ENCODE peak calls at places on chromosomes 7 and 10, in eight cellular contexts. H, Y, C, R, D, A, J and L are unnamed samples.

GRCh38 chr10:8978100-8978499 is 923.6 kb downstream of the GATA3 start:
- DNase-seq in H (no peak), Y (no peak), C (no peak), R (no peak), D (no peak), A (no peak), J (no peak), L (no peak)

GRCh38 chr10:95464280-95464679 is 96.9 kb downstream of the SORBS1 start:
- DNase-seq in H (no peak), Y (no peak), C (no peak), R (no peak), D (no peak), A (no peak), J (no peak), L (no peak)

GRCh38 chr10:76547352-76547972 is 1090.1 kb downstream of the KCNMA1 start:
- DNase-seq in H (no peak), Y (peak; percentile 87), C (peak; percentile 77), R (peak; percentile 64), D (peak; percentile 38), A (peak; percentile 86), J (peak; percentile 69), L (peak; percentile 80)

GRCh38 chr7:71521506-71521905 is 389.6 kb downstream of the GALNT17 start:
- DNase-seq in H (no peak), Y (no peak), C (peak; percentile 92), R (no peak), D (no peak), A (peak; percentile 19), J (peak; percentile 24), L (no peak)

GRCh38 chr10:84088626-84089025 is 50.7 kb upstream of the GHITM start:
- DNase-seq in H (no peak), Y (peak; percentile 75), C (no peak), R (no peak), D (no peak), A (no peak), J (no peak), L (no peak)

GRCh38 chr7:131626643-131627042 is 70.2 kb upstream of the PODXL start:
- DNase-seq in H (no peak), Y (no peak), C (no peak), R (no peak), D (no peak), A (no peak), J (no peak), L (no peak)

GRCh38 chr10:21926949-21927348 is 76.6 kb downstream of the DNAJC1 start:
- DNase-seq in H (no peak), Y (peak; percentile 98), C (peak; percentile 97), R (no peak), D (no peak), A (no peak), J (peak; percentile 97), L (peak; percentile 92)

GRCh38 chr7:50270531-50271018 is 33.9 kb upstream of the IKZF1 start:
- DNase-seq in H (no peak), Y (no peak), C (no peak), R (no peak), D (no peak), A (no peak), J (no peak), L (no peak)

GRCh38 chr10:51747211-51747610 is 47.8 kb upstream of the CSTF2T start:
- DNase-seq in H (no peak), Y (no peak), C (no peak), R (no peak), D (no peak), A (no peak), J (no peak), L (no peak)

GRCh38 chr7:139693651-139694388 is 84.0 kb downstream of the HIPK2 start:
- DNase-seq in H (no peak), Y (no peak), C (no peak), R (no peak), D (no peak), A (no peak), J (peak; percentile 50), L (no peak)

GRCh38 chr10:4658777-4659176 is 167.2 kb upstream of the AKR1E2 start:
- DNase-seq in H (no peak), Y (no peak), C (no peak), R (no peak), D (no peak), A (no peak), J (no peak), L (no peak)

GRCh38 chr7:70271617-70272081 is 673.4 kb downstream of the AUTS2 start:
- DNase-seq in H (no peak), Y (peak; percentile 6), C (peak; percentile 36), R (no peak), D (no peak), A (no peak), J (peak; percentile 57), L (no peak)

GRCh38 chr10:1213707-1214675 is 157.8 kb downstream of the WDR37 start:
- DNase-seq in H (no peak), Y (no peak), C (no peak), R (no peak), D (no peak), A (no peak), J (no peak), L (no peak)

GRCh38 chr10:83961620-83962019 is 177.7 kb upstream of the GHITM start:
- DNase-seq in H (no peak), Y (no peak), C (no peak), R (no peak), D (no peak), A (no peak), J (peak; percentile 3), L (no peak)

GRCh38 chr10:77351386-77351785 is 286.2 kb downstream of the KCNMA1 start:
- DNase-seq in H (no peak), Y (peak; percentile 27), C (peak; percentile 73), R (no peak), D (no peak), A (no peak), J (peak; percentile 53), L (peak; percentile 72)

GRCh38 chr7:134890246-134891240 is 95.8 kb upstream of the AGBL3 start:
- DNase-seq in H (no peak), Y (peak; percentile 56), C (peak; percentile 60), R (no peak), D (no peak), A (no peak), J (peak; percentile 82), L (peak; percentile 85)

GRCh38 chr10:102233997-102234396 is 7.3 kb downstream of the PITX3 start:
- DNase-seq in H (no peak), Y (no peak), C (no peak), R (no peak), D (no peak), A (no peak), J (no peak), L (no peak)

GRCh38 chr10:102229810-102230263 is 3.7 kb downstream of the ELOVL3 start:
- DNase-seq in H (peak; percentile 90), Y (peak; percentile 80), C (peak; percentile 56), R (peak; percentile 85), D (peak; percentile 67), A (peak; percentile 88), J (peak; percentile 53), L (peak; percentile 81)

GRCh38 chr10:102230264-102230860 is 4.3 kb downstream of the ELOVL3 start:
- DNase-seq in H (peak; percentile 72), Y (peak; percentile 77), C (no peak), R (peak; percentile 91), D (no peak), A (peak; percentile 35), J (peak; percentile 60), L (peak; percentile 78)

GRCh38 chr10:102231357-102232318 is 5.5 kb downstream of the ELOVL3 start:
- DNase-seq in H (peak; percentile 77), Y (peak; percentile 33), C (no peak), R (peak; percentile 40), D (peak; percentile 33), A (peak; percentile 68), J (no peak), L (no peak)

GRCh38 chr10:102230861-102231356 is 4.8 kb downstream of the ELOVL3 start:
- DNase-seq in H (peak; percentile 74), Y (peak; percentile 37), C (no peak), R (peak; percentile 31), D (no peak), A (peak; percentile 48), J (no peak), L (peak; percentile 23)
- TF ChIP-seq CTCF in H (no peak), Y (peak; percentile 41), C (peak; percentile 27), R (peak; percentile 58), D (no peak), A (peak; percentile 20), J (no peak), L (peak; percentile 53)

DNA sequence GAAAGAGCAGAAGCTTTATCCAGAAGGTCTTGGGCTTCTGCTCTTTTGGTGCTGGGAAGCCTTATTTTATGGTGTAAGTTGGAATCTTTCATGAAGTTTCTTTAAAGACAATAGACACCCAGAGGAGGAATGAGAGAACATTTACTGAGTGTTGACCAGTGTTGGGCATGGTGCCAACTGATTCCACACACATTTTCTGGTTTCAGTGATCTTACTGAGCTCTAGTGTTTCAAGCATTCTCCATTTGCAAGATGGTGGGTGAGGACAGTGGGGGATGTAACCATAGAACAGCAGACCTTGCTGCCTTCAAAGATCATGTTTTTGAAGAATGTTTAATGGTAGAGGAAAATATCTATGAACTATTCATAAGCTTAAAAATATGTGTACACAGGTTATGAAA is 114.6 kb downstream of the LRMDA start:
- DNase-seq in H (no peak), Y (peak; percentile 28), C (peak; percentile 27), R (no peak), D (no peak), A (no peak), J (no peak), L (no peak)
- H3K4me3 ChIP-seq in H (no peak overlapping the region), Y (no peak overlapping the region), C (no peak overlapping the region), R (no peak overlapping the region), D (no peak overlapping the region), A (no peak overlapping the region), J (no peak overlapping the region), L (no peak overlapping the region)

DNA sequence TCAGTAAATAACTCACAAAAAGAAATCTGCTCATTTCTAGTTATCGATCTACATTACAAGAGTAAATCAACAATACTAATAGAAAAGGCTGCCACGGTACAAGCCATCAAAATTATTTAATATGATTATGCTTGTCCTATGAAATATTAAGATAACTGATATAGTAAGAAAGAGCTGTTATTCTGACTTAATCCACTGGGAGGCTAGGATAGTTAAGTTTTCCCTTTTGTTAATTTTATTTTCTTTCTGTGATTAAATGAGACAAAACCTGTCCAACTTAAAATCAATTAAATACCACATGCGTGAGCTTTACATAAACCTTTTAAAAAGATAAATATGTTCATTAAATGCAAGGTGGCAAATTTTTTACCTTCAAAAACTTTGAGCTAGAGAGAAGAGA is 114.8 kb downstream of the LMBR1 start:
- DNase-seq in H (no peak), Y (no peak), C (no peak), R (no peak), D (no peak), A (no peak), J (no peak), L (no peak)
- TF ChIP-seq CTCF in H (no peak), Y (no peak), C (peak; percentile 34), R (peak; percentile 27), D (peak; percentile 10), A (no peak), J (no peak), L (peak; percentile 13)

DNA sequence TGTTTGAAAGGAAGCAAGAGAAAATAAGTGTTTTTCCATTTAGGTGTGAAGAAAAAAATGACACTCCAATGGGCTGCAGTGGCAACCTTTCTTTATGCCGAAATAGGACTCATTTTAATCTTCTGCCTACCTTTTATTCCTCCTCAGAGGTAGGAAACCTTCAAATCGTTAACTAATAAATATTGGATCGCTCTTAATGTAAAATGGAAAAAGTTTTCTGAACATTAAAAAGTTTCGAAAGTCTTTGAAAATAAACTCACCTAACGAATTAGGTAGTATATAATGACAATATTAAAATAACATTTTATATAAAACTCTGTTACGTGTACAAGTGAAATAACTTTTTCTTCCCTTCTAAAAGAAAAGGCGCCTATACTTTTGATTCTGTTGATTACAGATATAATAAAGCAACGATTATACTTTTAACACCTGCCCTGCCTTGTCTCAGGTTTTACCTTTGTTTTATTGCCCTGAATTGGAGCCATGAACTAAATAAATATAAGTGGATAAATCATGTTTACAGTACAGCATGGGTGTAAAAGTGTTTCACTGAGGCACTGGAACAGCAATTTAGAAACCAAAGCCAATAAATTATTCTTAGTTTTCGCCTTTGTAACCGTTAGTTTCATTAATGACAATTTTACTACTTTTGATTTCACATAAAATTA is 804 bp downstream of the BCAP29 start:
- DNase-seq in H (no peak), Y (no peak), C (no peak), R (no peak), D (no peak), A (no peak), J (no peak), L (no peak)
- H3K4me3 ChIP-seq in H (peak overlapping the region; percentile 81), Y (peak overlapping the region; percentile 67), C (peak overlapping the region; percentile 84), R (peak overlapping the region; percentile 76), D (peak overlapping the region; percentile 95), A (peak overlapping the region; percentile 67), J (peak overlapping the region; percentile 79), L (peak overlapping the region; percentile 79)